ENCODE peak calls at places on chromosomes 3 and 15, in six cellular contexts. One of them, this sample, is unnamed. For H3K27me3, the result is how much of the 10 kb centered on the place peaks cover.

GRCh38 chr3:106126016-106126525 is 257.3 kb upstream of the CBLB start:
- DNase-seq in upper lobe of right lung: no peak
- DNase-seq in GM23338: no peak
- DNase-seq in fibroblast of lung: no peak
- DNase-seq in esophagus squamous epithelium: no peak
- DNase-seq in dorsolateral prefrontal cortex: no peak
- DNase-seq in this sample: no peak

GRCh38 chr15:91021516-91022074 is 799 bp downstream of the VPS33B start:
- DNase-seq in upper lobe of right lung: no peak
- DNase-seq in GM23338: no peak
- DNase-seq in fibroblast of lung: no peak
- DNase-seq in esophagus squamous epithelium: no peak
- DNase-seq in dorsolateral prefrontal cortex: no peak
- DNase-seq in this sample: no peak

GRCh38 chr3:172312711-172313110 is 135.5 kb downstream of the GHSR start:
- DNase-seq in upper lobe of right lung: no peak
- DNase-seq in GM23338: no peak
- DNase-seq in fibroblast of lung: no peak
- DNase-seq in esophagus squamous epithelium: no peak
- DNase-seq in dorsolateral prefrontal cortex: no peak
- DNase-seq in this sample: no peak

GRCh38 chr3:45464336-45464809 is 76.0 kb downstream of the LARS2 start:
- DNase-seq in upper lobe of right lung: no peak
- DNase-seq in GM23338: peak
- DNase-seq in fibroblast of lung: peak
- DNase-seq in esophagus squamous epithelium: no peak
- DNase-seq in dorsolateral prefrontal cortex: no peak
- DNase-seq in this sample: no peak

GRCh38 chr3:165874663-165875489 is 37.7 kb upstream of the BCHE start:
- DNase-seq in upper lobe of right lung: peak
- DNase-seq in GM23338: peak
- DNase-seq in fibroblast of lung: no peak
- DNase-seq in esophagus squamous epithelium: no peak
- DNase-seq in dorsolateral prefrontal cortex: no peak
- DNase-seq in this sample: no peak

GRCh38 chr15:77608774-77609173 is 23.9 kb downstream of the LINGO1 start:
- DNase-seq in upper lobe of right lung: no peak
- DNase-seq in GM23338: no peak
- DNase-seq in fibroblast of lung: no peak
- DNase-seq in esophagus squamous epithelium: no peak
- DNase-seq in dorsolateral prefrontal cortex: no peak
- DNase-seq in this sample: no peak

GRCh38 chr3:54134713-54135112 is 12.4 kb downstream of the CACNA2D3 start:
- DNase-seq in upper lobe of right lung: no peak
- DNase-seq in GM23338: no peak
- DNase-seq in fibroblast of lung: no peak
- DNase-seq in esophagus squamous epithelium: no peak
- DNase-seq in dorsolateral prefrontal cortex: no peak
- DNase-seq in this sample: no peak

GRCh38 chr15:98524838-98525540 is 123.3 kb upstream of the IGF1R start:
- DNase-seq in upper lobe of right lung: no peak
- DNase-seq in GM23338: no peak
- DNase-seq in fibroblast of lung: no peak
- DNase-seq in esophagus squamous epithelium: no peak
- DNase-seq in dorsolateral prefrontal cortex: no peak
- DNase-seq in this sample: no peak

GRCh38 chr3:44106761-44107160 is 134.9 kb upstream of the TOPAZ1 start:
- DNase-seq in upper lobe of right lung: no peak
- DNase-seq in GM23338: no peak
- DNase-seq in fibroblast of lung: peak
- DNase-seq in esophagus squamous epithelium: no peak
- DNase-seq in dorsolateral prefrontal cortex: no peak
- DNase-seq in this sample: no peak

GRCh38 chr3:163039636-163040035 is 1543.0 kb downstream of the OTOL1 start:
- DNase-seq in upper lobe of right lung: no peak
- DNase-seq in GM23338: peak
- DNase-seq in fibroblast of lung: no peak
- DNase-seq in esophagus squamous epithelium: no peak
- DNase-seq in dorsolateral prefrontal cortex: no peak
- DNase-seq in this sample: no peak

GRCh38 chr3:163045945-163046344 is 1549.3 kb downstream of the OTOL1 start:
- DNase-seq in upper lobe of right lung: no peak
- DNase-seq in GM23338: no peak
- DNase-seq in fibroblast of lung: no peak
- DNase-seq in esophagus squamous epithelium: no peak
- DNase-seq in dorsolateral prefrontal cortex: no peak
- DNase-seq in this sample: no peak

GRCh38 chr3:163043074-163043473 is 1546.5 kb downstream of the OTOL1 start:
- DNase-seq in upper lobe of right lung: no peak
- DNase-seq in GM23338: peak
- DNase-seq in fibroblast of lung: peak
- DNase-seq in esophagus squamous epithelium: no peak
- DNase-seq in dorsolateral prefrontal cortex: no peak
- DNase-seq in this sample: no peak
- TF ChIP-seq CTCF in upper lobe of right lung: no peak
- TF ChIP-seq CTCF in GM23338: peak
- TF ChIP-seq CTCF in fibroblast of lung: peak
- TF ChIP-seq CTCF in esophagus squamous epithelium: no peak
- TF ChIP-seq CTCF in dorsolateral prefrontal cortex: no peak
- TF ChIP-seq CTCF in this sample: no peak

DNA sequence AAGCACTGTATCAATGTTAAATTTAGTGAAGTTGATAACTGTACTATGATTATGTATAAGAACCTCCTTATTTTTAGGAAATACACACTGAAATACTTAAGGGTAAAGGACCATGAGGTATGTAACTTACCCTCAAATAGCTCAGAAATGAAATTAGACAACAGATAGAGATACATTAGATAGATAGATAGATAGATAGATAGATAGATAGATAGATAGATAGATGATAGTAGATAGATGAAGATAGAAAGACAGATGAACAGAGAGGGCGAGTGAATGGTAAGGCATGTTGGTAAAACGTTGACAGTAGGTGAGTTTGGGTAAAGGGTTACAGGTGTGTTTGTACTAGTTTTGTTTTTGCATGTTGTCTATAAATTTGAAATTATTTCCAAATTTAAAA is 38.0 kb upstream of the ACAN start:
- DNase-seq in upper lobe of right lung: no peak
- DNase-seq in GM23338: no peak
- DNase-seq in fibroblast of lung: no peak
- DNase-seq in esophagus squamous epithelium: no peak
- DNase-seq in dorsolateral prefrontal cortex: no peak
- DNase-seq in this sample: no peak
- H3K27me3 ChIP-seq in upper lobe of right lung: under half
- H3K27me3 ChIP-seq in GM23338: under half
- H3K27me3 ChIP-seq in fibroblast of lung: under half
- H3K27me3 ChIP-seq in esophagus squamous epithelium: under half
- H3K27me3 ChIP-seq in dorsolateral prefrontal cortex: under half
- H3K27me3 ChIP-seq in this sample: under half

GRCh38 chr15:23370578-23370977 is 16.0 kb downstream of the GOLGA8S start:
- DNase-seq in upper lobe of right lung: no peak
- DNase-seq in GM23338: no peak
- DNase-seq in fibroblast of lung: no peak
- DNase-seq in esophagus squamous epithelium: no peak
- DNase-seq in dorsolateral prefrontal cortex: no peak
- DNase-seq in this sample: no peak
- H3K4me3 ChIP-seq in upper lobe of right lung: no peak
- H3K4me3 ChIP-seq in GM23338: no peak
- H3K4me3 ChIP-seq in fibroblast of lung: no peak
- H3K4me3 ChIP-seq in esophagus squamous epithelium: no peak
- H3K4me3 ChIP-seq in dorsolateral prefrontal cortex: no peak
- H3K4me3 ChIP-seq in this sample: no peak

DNA sequence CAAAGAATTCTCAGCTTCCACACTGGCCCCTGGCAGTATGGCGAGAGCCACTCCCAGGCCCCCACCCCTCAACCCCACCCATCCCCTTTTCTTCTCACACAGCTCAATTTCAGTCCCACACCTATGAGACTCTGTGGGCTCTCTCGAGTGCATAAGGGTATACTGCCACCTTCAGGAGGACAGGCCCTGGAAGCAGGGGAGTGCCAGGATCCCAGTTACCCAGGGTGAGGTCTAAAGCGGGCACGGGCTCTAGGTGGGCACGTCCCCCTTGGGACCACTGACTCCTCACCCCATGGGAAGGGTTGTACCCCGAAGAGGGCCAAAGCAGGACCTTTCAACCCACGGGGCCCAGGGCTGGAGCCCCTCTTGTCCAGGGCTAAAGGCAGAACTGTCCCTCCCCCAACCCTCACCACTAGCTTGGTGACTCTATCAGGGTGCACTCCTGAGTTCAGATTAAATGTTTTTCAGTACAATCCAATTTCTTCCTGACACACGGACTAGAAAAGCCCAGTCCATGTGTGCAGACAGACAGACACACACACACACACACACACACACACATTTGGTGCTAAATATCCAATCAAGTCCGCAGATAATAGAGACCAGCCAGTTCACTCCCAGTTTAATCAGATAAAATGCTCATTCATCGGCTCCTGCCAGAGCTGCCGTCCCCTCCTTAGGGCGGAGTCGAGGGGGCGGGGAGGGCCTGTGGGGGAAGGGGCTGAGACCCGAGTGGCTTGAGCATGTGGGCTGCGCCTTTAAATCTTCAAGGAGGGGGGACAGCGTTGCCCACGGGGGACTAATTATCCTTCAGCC is 59.4 kb downstream of the CYP11A1 start:
- DNase-seq in upper lobe of right lung: no peak
- DNase-seq in GM23338: peak
- DNase-seq in fibroblast of lung: peak
- DNase-seq in esophagus squamous epithelium: no peak
- DNase-seq in dorsolateral prefrontal cortex: peak
- DNase-seq in this sample: no peak
- TF ChIP-seq CTCF in upper lobe of right lung: peak
- TF ChIP-seq CTCF in GM23338: peak
- TF ChIP-seq CTCF in fibroblast of lung: peak
- TF ChIP-seq CTCF in esophagus squamous epithelium: peak
- TF ChIP-seq CTCF in dorsolateral prefrontal cortex: peak
- TF ChIP-seq CTCF in this sample: peak